ENCODE peak calls at places on chromosome 6, in four cellular contexts. L is heart right ventricle, P is cardiac muscle cell, U is epithelial cell of esophagus. J is an unnamed sample.

GRCh38 chr6:68726992-68727391 is 91.9 kb downstream of the ADGRB3 start:
- DNase-seq in P (no peak), L (no peak), U (no peak), J (no peak)

GRCh38 chr6:31087494-31088089 is 24.8 kb downstream of the C6orf15 start:
- DNase-seq in P (peak), U (peak), L (peak), J (peak)

GRCh38 chr6:90079555-90080490 is 185.6 kb downstream of the GJA10 start:
- DNase-seq in U (no peak), L (no peak), P (no peak), J (no peak)

GRCh38 chr6:87832025-87832825 is 130.2 kb upstream of the AKIRIN2 start:
- DNase-seq in L (no peak), U (peak), P (no peak), J (peak)

GRCh38 chr6:162560891-162561290 is 166.7 kb downstream of the PRKN start:
- DNase-seq in L (no peak), P (no peak), U (no peak), J (no peak)

GRCh38 chr6:28167068-28167467 is 25.4 kb downstream of the ZKSCAN8 start:
- DNase-seq in L (no peak), P (no peak), U (peak), J (peak)

GRCh38 chr6:101397199-101397598 is 3.7 kb downstream of the GRIK2 start:
- DNase-seq in U (peak), L (no peak), P (no peak), J (peak)

GRCh38 chr6:14743465-14744211 is 502.2 kb upstream of the JARID2 start:
- DNase-seq in P (no peak), L (no peak), U (peak), J (peak)

GRCh38 chr6:144283781-144284473 is 1.2 kb upstream of the UTRN start:
- DNase-seq in U (peak), L (no peak), P (peak), J (no peak)
- TF ChIP-seq CTCF in U (peak), L (peak), P (peak), J (no peak)

GRCh38 chr6:34969662-34970265 is 80.7 kb downstream of the ANKS1A start:
- DNase-seq in U (peak), P (no peak), L (no peak), J (no peak)

GRCh38 chr6:34970487-34970886 is 81.4 kb downstream of the ANKS1A start:
- DNase-seq in P (no peak), L (no peak), U (peak), J (no peak)

GRCh38 chr6:34974249-34974642 is 85.2 kb downstream of the ANKS1A start:
- DNase-seq in L (no peak), P (no peak), U (no peak), J (no peak)

GRCh38 chr6:34970962-34971361 is 81.9 kb downstream of the ANKS1A start:
- DNase-seq in U (no peak), P (no peak), L (no peak), J (no peak)

GRCh38 chr6:34973547-34974248 is 84.6 kb downstream of the ANKS1A start:
- DNase-seq in P (no peak), L (no peak), U (no peak), J (no peak)
- TF ChIP-seq CTCF in P (peak), L (peak), U (no peak), J (no peak)

GRCh38 chr6:154157706-154158105 is 118.7 kb downstream of the OPRM1 start:
- DNase-seq in L (no peak), P (no peak), U (no peak), J (no peak)

GRCh38 chr6:154157082-154157481 is 118.0 kb downstream of the OPRM1 start:
- DNase-seq in U (no peak), L (no peak), P (no peak), J (no peak)

GRCh38 chr6:154154389-154154967 is 115.4 kb downstream of the OPRM1 start:
- DNase-seq in U (peak), L (peak), P (peak), J (peak)

GRCh38 chr6:154159126-154159525 is 120.1 kb downstream of the OPRM1 start:
- DNase-seq in U (no peak), L (no peak), P (no peak), J (no peak)

GRCh38 chr6:154156135-154156948 is 117.3 kb downstream of the OPRM1 start:
- DNase-seq in P (peak), U (peak), L (peak), J (peak)
- TF ChIP-seq CTCF in P (peak), U (peak), L (peak), J (peak)

DNA sequence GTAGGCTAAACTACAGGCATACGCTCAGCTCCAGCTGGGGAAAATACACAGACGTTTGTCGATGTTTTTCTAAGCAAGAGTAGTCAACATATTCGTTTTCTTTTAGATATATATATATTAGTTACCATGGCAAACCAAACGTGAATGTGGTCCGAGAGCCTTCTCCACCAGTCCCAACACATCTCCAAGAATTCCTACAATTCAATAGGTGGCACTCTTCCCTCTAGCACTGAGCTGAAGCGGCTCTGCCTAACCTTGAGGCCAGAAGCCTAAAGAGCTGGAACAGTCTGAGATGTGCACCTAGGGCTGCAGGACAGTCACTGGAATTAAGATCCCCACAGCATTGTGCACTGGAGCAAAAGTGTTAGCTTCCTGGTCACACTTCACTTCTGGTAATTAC is 70.3 kb upstream of the BEND3 start:
- DNase-seq in U (peak), P (peak), L (no peak), J (peak)
- TF ChIP-seq CTCF in U (peak), P (peak), L (peak), J (peak)

GRCh38 chr6:115814907-115815306 is 245.8 kb downstream of the FRK start:
- DNase-seq in U (no peak), L (no peak), P (no peak), J (no peak)

GRCh38 chr6:115811511-115811910 is 249.2 kb downstream of the FRK start:
- DNase-seq in L (no peak), U (no peak), P (no peak), J (no peak)
- TF ChIP-seq CTCF in L (no peak), U (no peak), P (no peak), J (no peak)

GRCh38 chr6:151546941-151547659 is 53.3 kb downstream of the CCDC170 start:
- DNase-seq in U (no peak), P (no peak), L (no peak), J (no peak)
- TF ChIP-seq CTCF in U (no peak), P (no peak), L (no peak), J (peak)